ENCODE peak calls at places on chromosomes 11 and 22, in nine cellular contexts. One of them, this sample, is unnamed.

GRCh38 chr11:23398052-23398451 is 537.8 kb upstream of the CCDC179 start:
- DNase-seq in T-helper 9 cell: no peak
- DNase-seq in neuronal stem cell: no peak
- DNase-seq in stromal cell of bone marrow: no peak
- DNase-seq in nephron progenitor cell: no peak
- DNase-seq in NCI-H748 treated with DMSO at 0.1 percent for 48 hours: no peak
- DNase-seq in DMS53: peak
- DNase-seq in SW480: no peak
- DNase-seq in stimulated activated CD8-positive, alpha-beta memory T cell treated with anti-CD3 and anti-CD28 coated beads, Interleukin-7, amount 100 ng/mL, for 1 hour: no peak
- DNase-seq in this sample: no peak

GRCh38 chr11:87466228-87466627 is 428.5 kb downstream of the TMEM135 start:
- DNase-seq in T-helper 9 cell: no peak
- DNase-seq in neuronal stem cell: no peak
- DNase-seq in stromal cell of bone marrow: no peak
- DNase-seq in nephron progenitor cell: no peak
- DNase-seq in NCI-H748 treated with DMSO at 0.1 percent for 48 hours: no peak
- DNase-seq in DMS53: no peak
- DNase-seq in SW480: no peak
- DNase-seq in stimulated activated CD8-positive, alpha-beta memory T cell treated with anti-CD3 and anti-CD28 coated beads, Interleukin-7, amount 100 ng/mL, for 1 hour: no peak
- DNase-seq in this sample: no peak

GRCh38 chr22:42939941-42940653 is 74.9 kb downstream of the PACSIN2 start:
- DNase-seq in T-helper 9 cell: no peak
- DNase-seq in neuronal stem cell: no peak
- DNase-seq in stromal cell of bone marrow: peak
- DNase-seq in nephron progenitor cell: no peak
- DNase-seq in NCI-H748 treated with DMSO at 0.1 percent for 48 hours: peak
- DNase-seq in DMS53: peak
- DNase-seq in SW480: peak
- DNase-seq in stimulated activated CD8-positive, alpha-beta memory T cell treated with anti-CD3 and anti-CD28 coated beads, Interleukin-7, amount 100 ng/mL, for 1 hour: no peak
- DNase-seq in this sample: peak

GRCh38 chr22:32558681-32559355 is 84.2 kb downstream of the FBXO7 start:
- DNase-seq in T-helper 9 cell: no peak
- DNase-seq in neuronal stem cell: no peak
- DNase-seq in stromal cell of bone marrow: peak
- DNase-seq in nephron progenitor cell: no peak
- DNase-seq in NCI-H748 treated with DMSO at 0.1 percent for 48 hours: no peak
- DNase-seq in DMS53: peak
- DNase-seq in SW480: peak
- DNase-seq in stimulated activated CD8-positive, alpha-beta memory T cell treated with anti-CD3 and anti-CD28 coated beads, Interleukin-7, amount 100 ng/mL, for 1 hour: no peak
- DNase-seq in this sample: no peak

GRCh38 chr11:76810151-76810853 is 27.1 kb downstream of the TSKU start:
- DNase-seq in T-helper 9 cell: no peak
- DNase-seq in neuronal stem cell: no peak
- DNase-seq in stromal cell of bone marrow: no peak
- DNase-seq in nephron progenitor cell: no peak
- DNase-seq in NCI-H748 treated with DMSO at 0.1 percent for 48 hours: no peak
- DNase-seq in DMS53: peak
- DNase-seq in SW480: peak
- DNase-seq in stimulated activated CD8-positive, alpha-beta memory T cell treated with anti-CD3 and anti-CD28 coated beads, Interleukin-7, amount 100 ng/mL, for 1 hour: no peak
- DNase-seq in this sample: no peak

GRCh38 chr11:119728226-119728626 is 774 bp downstream of the NECTIN1 start:
- DNase-seq in T-helper 9 cell: no peak
- DNase-seq in neuronal stem cell: peak
- DNase-seq in stromal cell of bone marrow: no peak
- DNase-seq in nephron progenitor cell: no peak
- DNase-seq in NCI-H748 treated with DMSO at 0.1 percent for 48 hours: no peak
- DNase-seq in DMS53: peak
- DNase-seq in SW480: no peak
- DNase-seq in stimulated activated CD8-positive, alpha-beta memory T cell treated with anti-CD3 and anti-CD28 coated beads, Interleukin-7, amount 100 ng/mL, for 1 hour: no peak
- DNase-seq in this sample: no peak

GRCh38 chr22:23110190-23110921 is 31.4 kb downstream of the RSPH14 start:
- DNase-seq in T-helper 9 cell: no peak
- DNase-seq in neuronal stem cell: no peak
- DNase-seq in stromal cell of bone marrow: no peak
- DNase-seq in nephron progenitor cell: no peak
- DNase-seq in NCI-H748 treated with DMSO at 0.1 percent for 48 hours: peak
- DNase-seq in DMS53: peak
- DNase-seq in SW480: no peak
- DNase-seq in stimulated activated CD8-positive, alpha-beta memory T cell treated with anti-CD3 and anti-CD28 coated beads, Interleukin-7, amount 100 ng/mL, for 1 hour: no peak
- DNase-seq in this sample: no peak

GRCh38 chr22:38412435-38413084 is 42.4 kb downstream of the KCNJ4 start:
- DNase-seq in T-helper 9 cell: peak
- DNase-seq in neuronal stem cell: no peak
- DNase-seq in stromal cell of bone marrow: no peak
- DNase-seq in nephron progenitor cell: peak
- DNase-seq in NCI-H748 treated with DMSO at 0.1 percent for 48 hours: no peak
- DNase-seq in DMS53: peak
- DNase-seq in SW480: no peak
- DNase-seq in stimulated activated CD8-positive, alpha-beta memory T cell treated with anti-CD3 and anti-CD28 coated beads, Interleukin-7, amount 100 ng/mL, for 1 hour: no peak
- DNase-seq in this sample: no peak

GRCh38 chr11:126113012-126113411 is 50.3 kb upstream of the CDON start:
- DNase-seq in T-helper 9 cell: no peak
- DNase-seq in neuronal stem cell: no peak
- DNase-seq in stromal cell of bone marrow: no peak
- DNase-seq in nephron progenitor cell: no peak
- DNase-seq in NCI-H748 treated with DMSO at 0.1 percent for 48 hours: no peak
- DNase-seq in DMS53: no peak
- DNase-seq in SW480: no peak
- DNase-seq in stimulated activated CD8-positive, alpha-beta memory T cell treated with anti-CD3 and anti-CD28 coated beads, Interleukin-7, amount 100 ng/mL, for 1 hour: no peak
- DNase-seq in this sample: no peak